ENCODE peak calls at places on chromosome 19, in six cellular contexts. U is neural progenitor cell, D is foreskin fibroblast, T is GM12865, J is skeletal muscle cell, G is left ventricle myocardium inferior. N is an unnamed sample.

GRCh38 chr19:36149673-36150406 is 2.4 kb downstream of the COX7A1 start:
- DNase-seq in D (no peak), G (peak), U (no peak), J (no peak), T (no peak), N (no peak)

GRCh38 chr19:51138549-51138979 is 3.5 kb upstream of the SIGLEC7 start:
- DNase-seq in J (no peak), D (no peak), G (peak), T (no peak), U (no peak), N (no peak)

GRCh38 chr19:55486971-55487883 is 1.0 kb upstream of the SSC5D start:
- DNase-seq in D (peak), U (peak), T (no peak), J (peak), G (peak), N (peak)

GRCh38 chr19:58007285-58007684 is 4.7 kb upstream of the ZNF606 start:
- DNase-seq in D (no peak), G (no peak), U (no peak), J (no peak), T (no peak), N (peak)

GRCh38 chr19:10544242-10544752 is 593 bp downstream of the ATG4D start:
- DNase-seq in D (no peak), J (no peak), T (peak), G (peak), U (peak), N (peak)

GRCh38 chr19:54424660-54425381 is 9.6 kb downstream of the TTYH1 start:
- DNase-seq in U (no peak), J (no peak), G (no peak), D (no peak), T (no peak), N (no peak)

GRCh38 chr19:40674291-40674690 is 16.2 kb downstream of the NUMBL start:
- DNase-seq in G (no peak), D (no peak), J (no peak), U (no peak), T (no peak), N (no peak)

GRCh38 chr19:44776402-44777096 is 1.1 kb upstream of the CBLC start:
- DNase-seq in U (no peak), J (no peak), G (no peak), D (no peak), T (no peak), N (peak)

GRCh38 chr19:48348737-48349136 is 15.0 kb downstream of the TMEM143 start:
- DNase-seq in G (no peak), J (no peak), D (no peak), U (no peak), T (no peak), N (no peak)

GRCh38 chr19:53007200-53008054 is 6.3 kb upstream of the ERVV-1 start:
- DNase-seq in J (no peak), T (no peak), G (no peak), D (no peak), U (no peak), N (no peak)

GRCh38 chr19:47863514-47863936 is 4.5 kb downstream of the TPRX2 start:
- DNase-seq in J (peak), G (peak), U (peak), T (peak), D (peak), N (peak)

GRCh38 chr19:32896516-32897214 is 27.1 kb upstream of the SLC7A9 start:
- DNase-seq in G (no peak), U (no peak), T (no peak), J (peak), D (no peak), N (no peak)

GRCh38 chr19:28239270-28239669 is 973.7 kb downstream of the UQCRFS1 start:
- DNase-seq in G (no peak), J (no peak), T (no peak), U (peak), D (no peak), N (no peak)

GRCh38 chr19:40466219-40467006 is at the start of gene SPTBN4:
- DNase-seq in G (no peak), T (peak), U (peak), J (no peak), D (no peak), N (no peak)

GRCh38 chr19:7636317-7636690 is 606 bp upstream of the STXBP2 start:
- DNase-seq in D (no peak), G (no peak), J (no peak), T (no peak), U (no peak), N (no peak)

GRCh38 chr19:40465025-40465780 is at the start of gene BLVRB:
- DNase-seq in D (peak), U (no peak), J (peak), G (no peak), T (peak), N (no peak)

GRCh38 chr19:49114630-49115363 is 627 bp downstream of the LIN7B start:
- DNase-seq in T (no peak), G (peak), U (peak), D (peak), J (no peak), N (peak)

GRCh38 chr19:30318261-30318660 is 53.9 kb upstream of the ZNF536 start:
- DNase-seq in T (no peak), D (no peak), U (no peak), J (no peak), G (no peak), N (no peak)

GRCh38 chr19:48644839-48645651 is 942 bp downstream of the CA11 start:
- DNase-seq in U (peak), T (peak), J (no peak), D (no peak), G (peak), N (peak)

GRCh38 chr19:10018219-10018618 is 4.9 kb downstream of the RDH8 start:
- DNase-seq in U (no peak), J (peak), D (peak), G (no peak), T (no peak), N (no peak)

GRCh38 chr19:11814707-11815050 is 606 bp downstream of the ZNF440 start:
- DNase-seq in T (peak), D (no peak), G (no peak), J (no peak), U (peak), N (no peak)

GRCh38 chr19:40695881-40696280 is 5.4 kb upstream of the NUMBL start:
- DNase-seq in U (no peak), T (no peak), J (no peak), G (no peak), D (no peak), N (no peak)

GRCh38 chr19:18713550-18714117 is 30.2 kb downstream of the CRTC1 start:
- DNase-seq in T (no peak), J (no peak), D (no peak), G (no peak), U (no peak), N (no peak)

GRCh38 chr19:8639821-8640401 is 9.5 kb downstream of the NFILZ start:
- DNase-seq in U (peak), D (no peak), G (no peak), J (no peak), T (no peak), N (no peak)

GRCh38 chr19:10258080-10258710 is 6.2 kb downstream of the MRPL4 start:
- DNase-seq in U (no peak), G (no peak), D (no peak), J (no peak), T (no peak), N (no peak)

GRCh38 chr19:51621178-51621577 is 9.0 kb downstream of the SIGLEC5 start:
- DNase-seq in D (no peak), U (no peak), J (no peak), T (peak), G (no peak), N (no peak)

GRCh38 chr19:44498988-44499387 is 1.3 kb downstream of the ZNF180 start:
- DNase-seq in D (no peak), T (no peak), G (no peak), J (no peak), U (no peak), N (no peak)

GRCh38 chr19:1780272-1780957 is 27.1 kb downstream of the ONECUT3 start:
- DNase-seq in G (no peak), U (no peak), D (peak), T (peak), J (no peak), N (no peak)

GRCh38 chr19:8468124-8468523 is 23.3 kb downstream of the HNRNPM start:
- DNase-seq in G (no peak), D (no peak), U (no peak), J (no peak), T (no peak), N (no peak)

GRCh38 chr19:1125601-1126533 is 22.1 kb downstream of the GPX4 start:
- DNase-seq in G (no peak), U (no peak), T (no peak), D (no peak), J (no peak), N (no peak)

GRCh38 chr19:10043286-10043927 is 30.1 kb downstream of the RDH8 start:
- DNase-seq in D (no peak), G (no peak), T (no peak), U (peak), J (no peak), N (no peak)

GRCh38 chr19:35029737-35030256 is 473 bp upstream of the SCN1B start:
- DNase-seq in G (no peak), D (no peak), J (no peak), T (no peak), U (no peak), N (no peak)

GRCh38 chr19:45865269-45865948 is 1.3 kb downstream of the FOXA3 start:
- DNase-seq in G (no peak), D (no peak), T (no peak), J (no peak), U (no peak), N (no peak)
- H3K4me3 ChIP-seq in G (no peak), D (no peak), T (no peak), J (no peak), U (peak), N (peak)

GRCh38 chr19:2827840-2828489 is 8.3 kb downstream of the ZNF554 start:
- DNase-seq in G (no peak), J (no peak), T (no peak), D (no peak), U (no peak), N (no peak)
- H3K4me3 ChIP-seq in G (no peak), J (no peak), T (no peak), D (no peak), U (no peak), N (no peak)

GRCh38 chr19:38744298-38744681 is at the start of gene CAPN12:
- DNase-seq in J (no peak), T (no peak), D (no peak), U (no peak), G (no peak), N (no peak)

GRCh38 chr19:38744906-38745305 is 632 bp upstream of the CAPN12 start:
- DNase-seq in D (no peak), T (no peak), U (no peak), J (no peak), G (no peak), N (no peak)

GRCh38 chr19:38743394-38744297 is 628 bp downstream of the CAPN12 start:
- DNase-seq in G (no peak), J (no peak), U (no peak), D (no peak), T (no peak), N (no peak)

GRCh38 chr19:38742906-38743305 is 1.4 kb downstream of the CAPN12 start:
- DNase-seq in J (no peak), D (no peak), T (no peak), G (no peak), U (no peak), N (peak)

GRCh38 chr19:38745316-38745715 is 1.0 kb upstream of the CAPN12 start:
- DNase-seq in T (no peak), J (no peak), U (no peak), G (no peak), D (no peak), N (no peak)
- H3K4me3 ChIP-seq in T (no peak), J (no peak), U (no peak), G (no peak), D (no peak), N (no peak)

GRCh38 chr19:4173479-4174211 is 8.7 kb downstream of the SIRT6 start:
- DNase-seq in T (no peak), J (no peak), G (no peak), U (no peak), D (no peak), N (no peak)
- H3K4me3 ChIP-seq in T (no peak), J (no peak), G (no peak), U (no peak), D (no peak), N (no peak)

DNA sequence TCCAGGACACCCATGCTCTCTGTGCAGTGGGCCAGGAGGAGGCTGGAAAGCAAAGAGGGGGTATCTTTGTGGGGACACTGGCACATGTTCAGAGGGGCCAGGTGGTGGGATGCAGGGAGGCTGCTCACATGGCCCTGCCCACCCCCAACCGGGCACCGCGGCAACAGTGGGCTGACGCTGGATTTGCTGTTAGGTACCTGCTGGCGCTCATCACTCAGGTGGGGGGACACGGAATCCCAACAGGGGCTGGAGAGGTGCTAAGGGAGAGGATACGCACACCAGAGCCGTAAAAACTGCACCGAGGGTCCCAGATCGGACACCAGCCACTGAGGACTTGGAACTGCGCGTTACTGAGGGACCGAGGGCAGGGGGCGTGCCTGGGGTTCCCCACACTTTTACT is 19.2 kb downstream of the AKAP8L start:
- DNase-seq in J (no peak), D (no peak), T (no peak), G (no peak), U (no peak), N (no peak)
- H3K4me3 ChIP-seq in J (no peak), D (no peak), T (no peak), G (no peak), U (no peak), N (no peak)

DNA sequence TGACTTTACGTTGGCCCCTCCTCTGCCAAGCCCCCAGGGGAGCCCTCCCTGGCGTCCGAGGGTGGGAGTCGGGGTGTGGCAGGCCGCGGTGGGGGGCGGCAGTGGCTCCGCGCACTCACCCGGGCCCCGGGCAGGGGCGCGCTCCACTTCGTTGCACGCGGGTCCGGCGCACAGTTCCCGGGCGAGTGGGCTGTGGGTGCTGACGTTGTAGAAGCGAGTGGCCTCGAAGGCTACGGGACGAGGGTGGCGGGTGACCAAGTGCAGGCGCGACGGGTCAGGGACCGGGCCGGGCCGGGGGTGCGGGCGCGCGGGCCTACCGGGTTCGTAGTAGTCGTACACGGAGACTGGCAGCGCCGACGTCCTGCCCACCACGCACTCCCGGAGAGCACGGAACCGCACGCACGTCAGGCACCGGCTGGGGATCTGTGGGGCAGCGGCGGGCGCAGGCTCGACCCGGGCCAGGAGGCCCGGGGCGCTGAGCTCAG is 8.8 kb downstream of the F2RL3 start:
- DNase-seq in D (peak), U (no peak), T (no peak), J (no peak), G (no peak), N (no peak)
- H3K4me3 ChIP-seq in D (peak), U (peak), T (peak), J (peak), G (peak), N (no peak)

DNA sequence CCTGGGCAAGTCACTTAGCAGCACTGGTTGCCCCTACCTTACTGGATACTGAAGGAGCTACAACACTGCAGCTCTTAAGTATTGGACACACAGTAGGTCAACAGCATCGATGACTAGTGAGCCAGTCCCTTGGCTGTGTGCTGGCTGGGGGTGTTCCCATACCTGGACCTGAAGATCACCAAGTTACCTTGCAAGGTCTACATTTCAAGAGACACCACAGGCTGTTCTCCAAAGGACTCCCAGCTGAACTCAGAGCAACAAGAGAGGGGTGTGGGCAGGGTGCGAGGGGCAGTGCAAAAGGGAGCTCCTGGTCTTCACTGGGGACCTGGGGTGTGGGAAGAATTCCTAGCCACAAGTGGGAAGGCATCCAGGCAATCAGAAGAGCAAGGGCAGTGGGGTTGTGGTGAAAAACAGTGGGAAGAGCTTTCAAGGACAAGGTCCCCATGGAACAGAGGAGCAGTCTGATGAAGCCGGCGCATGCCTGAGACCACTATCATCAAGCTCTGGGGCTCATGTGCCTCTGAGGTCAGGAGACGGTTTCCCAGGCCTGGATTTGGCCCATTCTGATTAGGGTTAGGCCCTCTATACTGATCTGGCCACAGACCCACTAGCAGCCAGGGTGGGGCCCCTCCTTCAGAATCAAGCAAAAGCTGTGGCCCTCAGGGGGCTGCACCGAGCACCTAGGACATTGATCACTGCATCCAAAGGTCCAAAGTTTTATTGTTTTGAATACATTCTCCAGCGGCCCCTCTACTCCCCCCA is 4.6 kb upstream of the GSK3A start:
- DNase-seq in T (no peak), G (no peak), J (no peak), D (no peak), U (no peak), N (no peak)
- H3K4me3 ChIP-seq in T (no peak), G (no peak), J (no peak), D (no peak), U (no peak), N (no peak)

DNA sequence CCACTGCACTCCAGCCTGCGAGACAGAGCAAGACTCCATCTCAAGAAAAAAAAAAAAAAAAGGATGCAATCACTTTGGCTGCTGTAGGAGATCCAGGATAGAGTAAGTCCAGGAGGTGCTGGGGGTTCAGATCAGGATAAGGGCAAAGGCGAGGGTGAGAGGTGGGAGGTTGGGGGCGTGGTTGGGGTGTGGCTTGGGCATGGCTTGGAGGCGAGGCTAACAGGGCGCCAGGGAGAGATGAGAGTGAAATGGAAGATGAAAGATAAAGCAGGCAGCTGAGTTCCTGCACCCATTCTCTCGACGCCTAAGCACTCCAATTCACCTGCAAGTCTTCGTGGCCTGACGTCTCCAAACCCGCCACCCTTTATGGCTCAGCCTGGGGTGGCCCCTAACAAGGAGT is 25.0 kb upstream of the ZNRF4 start:
- DNase-seq in J (no peak), U (peak), D (no peak), T (no peak), G (no peak), N (no peak)
- H3K4me3 ChIP-seq in J (no peak), U (no peak), D (no peak), T (no peak), G (no peak), N (no peak)